ENCODE peak calls at places on chromosomes 6 and 20, in seven cellular contexts. N is SK-N-SH, L is GM12878, D is K562, T is HCT116, A is H1, I is HepG2. F is an unnamed sample.

GRCh38 chr6:30741789-30742315 is 635 bp downstream of the FLOT1 start:
- DNase-seq in N (no peak), L (no peak), D (no peak), T (no peak), A (no peak), I (no peak), F (no peak)

GRCh38 chr6:62746968-62747367 is 460.9 kb upstream of the KHDRBS2 start:
- DNase-seq in N (no peak), L (no peak), D (no peak), T (no peak), A (no peak), I (no peak), F (no peak)

GRCh38 chr6:63537126-63537958 is 34.9 kb upstream of the LOC128125822 start:
- DNase-seq in N (no peak), L (peak), D (no peak), T (no peak), A (no peak), I (no peak), F (no peak)

GRCh38 chr6:16322666-16323312 is 84.4 kb downstream of the GMPR start:
- DNase-seq in N (no peak), L (no peak), D (peak), T (no peak), A (no peak), I (no peak), F (no peak)

GRCh38 chr20:25178563-25179438 is 16.7 kb upstream of the ENTPD6 start:
- DNase-seq in N (peak), L (no peak), D (peak), T (peak), A (peak), I (peak), F (peak)

GRCh38 chr6:169809386-169809785 is 58.0 kb downstream of the ERMARD start:
- DNase-seq in N (no peak), L (no peak), D (no peak), T (no peak), A (peak), I (no peak), F (no peak)

GRCh38 chr20:41138217-41138526 is 829 bp downstream of the PLCG1 start:
- DNase-seq in N (no peak), L (no peak), D (no peak), T (no peak), A (no peak), I (peak), F (no peak)

GRCh38 chr6:57173056-57173885 is 1.1 kb downstream of the BAG2 start:
- DNase-seq in N (peak), L (no peak), D (peak), T (no peak), A (no peak), I (peak), F (peak)

GRCh38 chr6:97437087-97437486 is 154.1 kb upstream of the MMS22L start:
- DNase-seq in N (peak), L (no peak), D (peak), T (peak), A (no peak), I (peak), F (peak)

GRCh38 chr20:25480156-25480555 is 72.7 kb downstream of the GINS1 start:
- DNase-seq in N (no peak), L (no peak), D (no peak), T (no peak), A (no peak), I (no peak), F (no peak)

GRCh38 chr20:54475334-54476287 is at the start of gene DOK5:
- DNase-seq in N (peak), L (no peak), D (no peak), T (no peak), A (peak), I (no peak), F (no peak)

GRCh38 chr6:101326411-101326810 is 67.1 kb upstream of the GRIK2 start:
- DNase-seq in N (no peak), L (no peak), D (no peak), T (no peak), A (no peak), I (no peak), F (no peak)

GRCh38 chr20:59608871-59609270 is 4.5 kb downstream of the PHACTR3 start:
- DNase-seq in N (no peak), L (no peak), D (no peak), T (no peak), A (no peak), I (no peak), F (no peak)

GRCh38 chr6:145699462-145699861 is 35.9 kb downstream of the EPM2A start:
- DNase-seq in N (no peak), L (no peak), D (no peak), T (no peak), A (no peak), I (no peak), F (no peak)

GRCh38 chr6:57013501-57013900 is 33.0 kb upstream of the KIAA1586 start:
- DNase-seq in N (no peak), L (no peak), D (peak), T (no peak), A (no peak), I (no peak), F (no peak)

GRCh38 chr6:133289733-133290306 is 48.7 kb downstream of the EYA4 start:
- DNase-seq in N (no peak), L (no peak), D (no peak), T (no peak), A (no peak), I (no peak), F (no peak)

GRCh38 chr6:87574237-87574636 is 15.6 kb downstream of the RARS2 start:
- DNase-seq in N (no peak), L (no peak), D (peak), T (no peak), A (no peak), I (peak), F (no peak)

GRCh38 chr6:2839195-2839981 is 2.3 kb downstream of the SERPINB1 start:
- DNase-seq in N (no peak), L (no peak), D (no peak), T (peak), A (no peak), I (peak), F (peak)

GRCh38 chr6:48068326-48069191 is 42.4 kb downstream of the PTCHD4 start:
- DNase-seq in N (peak), L (no peak), D (no peak), T (no peak), A (peak), I (no peak), F (no peak)

GRCh38 chr20:41572010-41572572 is 46.1 kb downstream of the CHD6 start:
- DNase-seq in N (no peak), L (no peak), D (no peak), T (no peak), A (no peak), I (no peak), F (no peak)

GRCh38 chr6:157976345-157977175 is 5.1 kb upstream of the SYNJ2 start:
- DNase-seq in N (no peak), L (no peak), D (no peak), T (no peak), A (no peak), I (peak), F (no peak)

GRCh38 chr20:20237093-20237959 is 130.6 kb upstream of the INSM1 start:
- DNase-seq in N (peak), L (no peak), D (peak), T (peak), A (peak), I (peak), F (peak)

GRCh38 chr6:144151010-144151727 is 852 bp downstream of the STX11 start:
- DNase-seq in N (no peak), L (peak), D (peak), T (no peak), A (no peak), I (no peak), F (peak)

GRCh38 chr6:28896505-28897392 is 27.0 kb downstream of the TRIM27 start:
- DNase-seq in N (peak), L (no peak), D (peak), T (peak), A (peak), I (peak), F (peak)

GRCh38 chr20:58634121-58634817 is 16.8 kb upstream of the STX16 start:
- DNase-seq in N (no peak), L (no peak), D (no peak), T (no peak), A (no peak), I (no peak), F (no peak)

GRCh38 chr6:21885532-21886089 is 292.1 kb downstream of the SOX4 start:
- DNase-seq in N (peak), L (no peak), D (no peak), T (no peak), A (no peak), I (no peak), F (no peak)

GRCh38 chr6:100175814-100176275 is 181.8 kb upstream of the MCHR2 start:
- DNase-seq in N (no peak), L (no peak), D (peak), T (no peak), A (no peak), I (peak), F (no peak)

GRCh38 chr6:113306552-113307145 is 550.5 kb upstream of the MARCKS start:
- DNase-seq in N (no peak), L (peak), D (peak), T (peak), A (peak), I (peak), F (peak)

GRCh38 chr20:2342243-2342642 is 38.5 kb upstream of the TGM6 start:
- DNase-seq in N (no peak), L (no peak), D (no peak), T (no peak), A (no peak), I (no peak), F (no peak)

GRCh38 chr6:126351960-126352359 is 12.0 kb downstream of the CENPW start:
- DNase-seq in N (no peak), L (no peak), D (no peak), T (no peak), A (no peak), I (no peak), F (no peak)

GRCh38 chr6:16551466-16551865 is 209.8 kb downstream of the ATXN1 start:
- DNase-seq in N (no peak), L (no peak), D (no peak), T (no peak), A (no peak), I (no peak), F (no peak)

GRCh38 chr6:144149894-144150672 is at the start of gene STX11:
- DNase-seq in N (peak), L (peak), D (peak), T (no peak), A (peak), I (no peak), F (peak)

GRCh38 chr6:13538084-13538483 is 36.3 kb upstream of the SIRT5 start:
- DNase-seq in N (peak), L (no peak), D (peak), T (peak), A (no peak), I (peak), F (no peak)

GRCh38 chr6:36963451-36964290 is 9.1 kb downstream of the PI16 start:
- DNase-seq in N (no peak), L (no peak), D (no peak), T (no peak), A (peak), I (no peak), F (no peak)

GRCh38 chr6:1313755-1314503 is 2.0 kb downstream of the FOXQ1 start:
- DNase-seq in N (peak), L (no peak), D (no peak), T (peak), A (peak), I (peak), F (no peak)

GRCh38 chr6:112204350-112204706 is 50.0 kb downstream of the LAMA4 start:
- DNase-seq in N (no peak), L (no peak), D (no peak), T (no peak), A (no peak), I (no peak), F (no peak)

GRCh38 chr6:53926505-53926904 is 131.7 kb downstream of the LRRC1 start:
- DNase-seq in N (no peak), L (no peak), D (no peak), T (peak), A (no peak), I (no peak), F (no peak)

GRCh38 chr20:42650345-42650744 is 539.4 kb downstream of the PTPRT start:
- DNase-seq in N (no peak), L (no peak), D (no peak), T (no peak), A (no peak), I (no peak), F (no peak)

GRCh38 chr20:44649976-44650375 is 1.5 kb downstream of the ADA start:
- DNase-seq in N (no peak), L (no peak), D (no peak), T (no peak), A (no peak), I (no peak), F (no peak)
- TF ChIP-seq SIN3A in N (no peak), L (no peak), D (no peak), T (no peak), A (no peak), I (no peak), F (no peak)

GRCh38 chr6:40426341-40427066 is 160.7 kb downstream of the LRFN2 start:
- DNase-seq in N (no peak), L (no peak), D (no peak), T (no peak), A (no peak), I (no peak), F (no peak)
- TF ChIP-seq SIN3A in N (no peak), L (no peak), D (no peak), T (no peak), A (no peak), I (no peak), F (no peak)

GRCh38 chr6:11350294-11350693 is 117.8 kb upstream of the NEDD9 start:
- DNase-seq in N (no peak), L (no peak), D (no peak), T (no peak), A (no peak), I (peak), F (no peak)
- TF ChIP-seq SIN3A in N (no peak), L (no peak), D (no peak), T (no peak), A (no peak), I (no peak), F (no peak)

GRCh38 chr20:52103911-52104545 is 87.6 kb downstream of the ZFP64 start:
- DNase-seq in N (no peak), L (no peak), D (no peak), T (no peak), A (peak), I (no peak), F (no peak)

GRCh38 chr20:52105045-52105572 is 86.5 kb downstream of the ZFP64 start:
- DNase-seq in N (peak), L (no peak), D (no peak), T (no peak), A (peak), I (no peak), F (no peak)

GRCh38 chr20:52104546-52105044 is 87.0 kb downstream of the ZFP64 start:
- DNase-seq in N (peak), L (no peak), D (no peak), T (no peak), A (peak), I (no peak), F (no peak)

GRCh38 chr20:52103469-52103910 is 88.1 kb downstream of the ZFP64 start:
- DNase-seq in N (no peak), L (no peak), D (peak), T (no peak), A (peak), I (no peak), F (no peak)

GRCh38 chr20:52105573-52106422 is 85.8 kb downstream of the ZFP64 start:
- DNase-seq in N (no peak), L (no peak), D (no peak), T (no peak), A (peak), I (no peak), F (no peak)
- TF ChIP-seq SIN3A in N (no peak), L (no peak), D (no peak), T (no peak), A (peak), I (no peak), F (no peak)

GRCh38 chr6:117495873-117496272 is 13.4 kb downstream of the DCBLD1 start:
- DNase-seq in N (no peak), L (no peak), D (no peak), T (no peak), A (no peak), I (no peak), F (no peak)
- TF ChIP-seq SIN3A in N (no peak), L (no peak), D (no peak), T (no peak), A (no peak), I (no peak), F (no peak)

GRCh38 chr6:125041740-125042459 is 79.7 kb downstream of the RNF217 start:
- DNase-seq in N (no peak), L (no peak), D (no peak), T (peak), A (no peak), I (no peak), F (no peak)
- TF ChIP-seq SIN3A in N (no peak), L (no peak), D (no peak), T (no peak), A (no peak), I (no peak), F (no peak)

DNA sequence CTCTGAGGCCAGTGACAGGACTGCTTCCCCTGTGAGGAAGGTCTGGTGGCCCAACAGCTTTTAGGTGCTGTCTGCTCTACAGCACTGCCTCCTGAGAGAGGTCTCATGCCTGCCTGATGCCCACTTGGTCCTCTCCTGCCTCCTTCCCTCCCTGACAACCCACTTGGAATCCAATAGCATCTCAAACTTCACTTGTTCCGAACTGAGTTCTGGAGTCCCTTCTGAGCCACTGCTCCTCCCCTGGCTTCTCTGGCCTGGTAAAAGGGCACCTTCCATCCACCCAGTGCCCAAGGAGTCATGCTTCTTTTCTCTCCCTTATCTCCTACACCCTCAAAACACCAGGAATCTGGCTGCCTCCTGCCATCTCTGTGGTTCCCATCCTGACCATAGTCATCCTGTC is 1.9 kb downstream of the MAVS start:
- DNase-seq in N (no peak), L (no peak), D (no peak), T (no peak), A (no peak), I (no peak), F (no peak)
- TF ChIP-seq SIN3A in N (no peak), L (no peak), D (no peak), T (no peak), A (no peak), I (no peak), F (no peak)

DNA sequence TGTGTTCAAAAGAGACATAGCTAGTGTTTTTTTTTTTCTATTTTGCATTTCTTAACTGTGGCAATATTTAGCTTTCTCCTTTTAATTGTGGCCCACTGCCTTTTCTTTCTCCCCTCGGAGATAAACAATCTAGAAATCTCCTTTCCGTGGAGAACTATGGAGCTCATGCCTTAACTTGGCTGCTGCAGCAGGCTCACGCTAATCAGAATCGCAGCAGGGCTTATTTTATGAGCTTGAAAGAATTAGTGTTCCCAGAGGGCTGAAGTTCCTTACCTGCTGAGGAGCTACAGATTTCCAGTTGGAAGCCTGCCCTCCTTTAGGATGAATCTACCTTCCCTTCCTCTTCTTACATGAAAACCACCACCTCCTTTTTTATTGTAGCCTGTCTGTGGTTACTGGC is 35.6 kb downstream of the CTNNBL1 start:
- DNase-seq in N (no peak), L (no peak), D (no peak), T (no peak), A (no peak), I (no peak), F (no peak)
- TF ChIP-seq SIN3A in N (no peak), L (no peak), D (no peak), T (no peak), A (no peak), I (no peak), F (no peak)